ENCODE peak calls at places on chromosomes 2 and 18, in nine cellular contexts. P, J, Y, D, M, K, C, U and X are unnamed samples.

GRCh38 chr2:232353096-232353495 is 25.5 kb upstream of the ALPP start:
- DNase-seq in P (no peak), J (no peak), Y (no peak), D (no peak), M (no peak), K (no peak), C (peak), U (no peak), X (no peak)

GRCh38 chr2:101991731-101992145 is at the start of gene IL1R2:
- DNase-seq in P (no peak), J (no peak), Y (no peak), D (no peak), M (no peak), K (no peak), C (peak), U (no peak), X (no peak)

GRCh38 chr2:200467806-200468686 is 41.8 kb downstream of the KCTD18 start:
- DNase-seq in P (no peak), J (no peak), Y (no peak), D (no peak), M (no peak), K (no peak), C (no peak), U (no peak), X (no peak)

GRCh38 chr2:218438601-218439000 is 19.7 kb downstream of the VIL1 start:
- DNase-seq in P (no peak), J (peak), Y (no peak), D (no peak), M (no peak), K (no peak), C (no peak), U (no peak), X (no peak)

GRCh38 chr2:26454561-26455001 is 23.3 kb downstream of the OTOF start:
- DNase-seq in P (no peak), J (no peak), Y (no peak), D (no peak), M (no peak), K (no peak), C (peak), U (no peak), X (no peak)

GRCh38 chr2:24625728-24626484 is 134.9 kb downstream of the NCOA1 start:
- DNase-seq in P (no peak), J (no peak), Y (no peak), D (no peak), M (no peak), K (no peak), C (no peak), U (no peak), X (no peak)

GRCh38 chr2:45774688-45775244 is 123.3 kb downstream of the PRKCE start:
- DNase-seq in P (no peak), J (no peak), Y (no peak), D (no peak), M (no peak), K (no peak), C (no peak), U (no peak), X (no peak)

GRCh38 chr2:234469972-234470371 is 26.9 kb downstream of the ARL4C start:
- DNase-seq in P (no peak), J (no peak), Y (no peak), D (no peak), M (no peak), K (no peak), C (no peak), U (no peak), X (no peak)

GRCh38 chr2:33136570-33136969 is 189.8 kb downstream of the LTBP1 start:
- DNase-seq in P (no peak), J (no peak), Y (no peak), D (no peak), M (no peak), K (no peak), C (no peak), U (no peak), X (peak)

GRCh38 chr2:229970406-229970805 is 48.1 kb downstream of the FBXO36 start:
- DNase-seq in P (no peak), J (no peak), Y (no peak), D (no peak), M (no peak), K (no peak), C (no peak), U (no peak), X (no peak)

GRCh38 chr18:55301196-55301540 is 286.8 kb downstream of the TCF4 start:
- DNase-seq in P (no peak), J (no peak), Y (no peak), D (no peak), M (no peak), K (no peak), C (no peak), U (peak), X (peak)

GRCh38 chr2:22697054-22697453 is 687.9 kb upstream of the KLHL29 start:
- DNase-seq in P (no peak), J (no peak), Y (no peak), D (no peak), M (no peak), K (no peak), C (no peak), U (no peak), X (no peak)

GRCh38 chr18:8802031-8802679 is 96.8 kb downstream of the MTCL1 start:
- DNase-seq in P (peak), J (no peak), Y (no peak), D (no peak), M (no peak), K (no peak), C (no peak), U (no peak), X (no peak)

GRCh38 chr2:15449542-15450236 is 111.4 kb downstream of the NBAS start:
- DNase-seq in P (no peak), J (no peak), Y (no peak), D (peak), M (no peak), K (no peak), C (no peak), U (no peak), X (no peak)

GRCh38 chr2:234292205-234292954 is 204.5 kb downstream of the ARL4C start:
- DNase-seq in P (peak), J (no peak), Y (no peak), D (peak), M (no peak), K (no peak), C (no peak), U (no peak), X (no peak)

GRCh38 chr2:104444392-104444791 is 409.5 kb upstream of the POU3F3 start:
- DNase-seq in P (peak), J (no peak), Y (peak), D (no peak), M (no peak), K (no peak), C (no peak), U (no peak), X (no peak)

GRCh38 chr2:187615364-187615763 is 61.1 kb upstream of the TFPI start:
- DNase-seq in P (peak), J (no peak), Y (no peak), D (no peak), M (no peak), K (no peak), C (no peak), U (no peak), X (no peak)

GRCh38 chr18:21408681-21409080 is 166.6 kb downstream of the GREB1L start:
- DNase-seq in P (no peak), J (no peak), Y (no peak), D (no peak), M (no peak), K (no peak), C (no peak), U (no peak), X (no peak)